ENCODE peak calls at places on chromosomes 13 and 19, in five cellular contexts. One of them, this sample, is unnamed.

GRCh38 chr19:11423804-11424318 is 4.7 kb upstream of the RGL3 start:
- DNase-seq in DND-41: no peak
- DNase-seq in fibroblast of lung: no peak
- DNase-seq in HCT116: no peak
- DNase-seq in HepG2: no peak
- DNase-seq in this sample: no peak

GRCh38 chr13:75836441-75836840 is 200.3 kb downstream of the LMO7 start:
- DNase-seq in DND-41: no peak
- DNase-seq in fibroblast of lung: no peak
- DNase-seq in HCT116: no peak
- DNase-seq in HepG2: no peak
- DNase-seq in this sample: no peak

GRCh38 chr19:42148270-42148669 is 16.0 kb upstream of the POU2F2 start:
- DNase-seq in DND-41: no peak
- DNase-seq in fibroblast of lung: no peak
- DNase-seq in HCT116: no peak
- DNase-seq in HepG2: no peak
- DNase-seq in this sample: no peak

GRCh38 chr13:33723772-33724435 is 94.0 kb upstream of the RFC3 start:
- DNase-seq in DND-41: peak
- DNase-seq in fibroblast of lung: peak
- DNase-seq in HCT116: peak
- DNase-seq in HepG2: peak
- DNase-seq in this sample: peak

GRCh38 chr19:3509566-3509989 is 3.5 kb downstream of the FZR1 start:
- DNase-seq in DND-41: no peak
- DNase-seq in fibroblast of lung: peak
- DNase-seq in HCT116: no peak
- DNase-seq in HepG2: no peak
- DNase-seq in this sample: no peak

GRCh38 chr19:28514166-28514565 is 698.8 kb downstream of the UQCRFS1 start:
- DNase-seq in DND-41: no peak
- DNase-seq in fibroblast of lung: no peak
- DNase-seq in HCT116: no peak
- DNase-seq in HepG2: no peak
- DNase-seq in this sample: no peak

GRCh38 chr13:98535501-98536357 is 41.2 kb downstream of the STK24 start:
- DNase-seq in DND-41: no peak
- DNase-seq in fibroblast of lung: no peak
- DNase-seq in HCT116: no peak
- DNase-seq in HepG2: peak
- DNase-seq in this sample: no peak

GRCh38 chr19:292951-293350 is 1.7 kb upstream of the PLPP2 start:
- DNase-seq in DND-41: no peak
- DNase-seq in fibroblast of lung: no peak
- DNase-seq in HCT116: no peak
- DNase-seq in HepG2: no peak
- DNase-seq in this sample: no peak

GRCh38 chr13:78192721-78193120 is 274.1 kb upstream of the EDNRB start:
- DNase-seq in DND-41: no peak
- DNase-seq in fibroblast of lung: peak
- DNase-seq in HCT116: no peak
- DNase-seq in HepG2: no peak
- DNase-seq in this sample: no peak

GRCh38 chr13:75612354-75612753 is 23.8 kb upstream of the LMO7 start:
- DNase-seq in DND-41: no peak
- DNase-seq in fibroblast of lung: no peak
- DNase-seq in HCT116: no peak
- DNase-seq in HepG2: no peak
- DNase-seq in this sample: no peak

GRCh38 chr19:46428278-46429141 is at the start of gene PNMA8C:
- DNase-seq in DND-41: no peak
- DNase-seq in fibroblast of lung: peak
- DNase-seq in HCT116: no peak
- DNase-seq in HepG2: no peak
- DNase-seq in this sample: peak

GRCh38 chr13:60111726-60112125 is 52.0 kb downstream of the DIAPH3 start:
- DNase-seq in DND-41: no peak
- DNase-seq in fibroblast of lung: peak
- DNase-seq in HCT116: no peak
- DNase-seq in HepG2: no peak
- DNase-seq in this sample: no peak

GRCh38 chr19:13032837-13033236 is 37.6 kb downstream of the NFIX start:
- DNase-seq in DND-41: no peak
- DNase-seq in fibroblast of lung: no peak
- DNase-seq in HCT116: no peak
- DNase-seq in HepG2: no peak
- DNase-seq in this sample: no peak

GRCh38 chr19:8702350-8702749 is 3.8 kb upstream of the ACTL9 start:
- DNase-seq in DND-41: peak
- DNase-seq in fibroblast of lung: no peak
- DNase-seq in HCT116: no peak
- DNase-seq in HepG2: no peak
- DNase-seq in this sample: no peak

GRCh38 chr19:45140533-45140932 is 20.2 kb downstream of the NKPD1 start:
- DNase-seq in DND-41: no peak
- DNase-seq in fibroblast of lung: no peak
- DNase-seq in HCT116: no peak
- DNase-seq in HepG2: no peak
- DNase-seq in this sample: no peak

GRCh38 chr19:47549341-47549768 is 23.6 kb downstream of the ZNF541 start:
- DNase-seq in DND-41: no peak
- DNase-seq in fibroblast of lung: no peak
- DNase-seq in HCT116: no peak
- DNase-seq in HepG2: no peak
- DNase-seq in this sample: no peak

GRCh38 chr19:36417752-36418286 is 625 bp downstream of the ZFP82 start:
- DNase-seq in DND-41: peak
- DNase-seq in fibroblast of lung: no peak
- DNase-seq in HCT116: no peak
- DNase-seq in HepG2: no peak
- DNase-seq in this sample: peak

GRCh38 chr13:101941095-101941777 is 460.6 kb downstream of the FGF14 start:
- DNase-seq in DND-41: no peak
- DNase-seq in fibroblast of lung: peak
- DNase-seq in HCT116: no peak
- DNase-seq in HepG2: no peak
- DNase-seq in this sample: no peak

GRCh38 chr19:3765121-3765520 is 2.6 kb downstream of the MRPL54 start:
- DNase-seq in DND-41: no peak
- DNase-seq in fibroblast of lung: no peak
- DNase-seq in HCT116: no peak
- DNase-seq in HepG2: no peak
- DNase-seq in this sample: no peak

GRCh38 chr19:41876847-41877489 is at the start of gene CD79A:
- DNase-seq in DND-41: peak
- DNase-seq in fibroblast of lung: no peak
- DNase-seq in HCT116: no peak
- DNase-seq in HepG2: no peak
- DNase-seq in this sample: peak

GRCh38 chr13:27971236-27971645 is 2.1 kb upstream of the CDX2 start:
- DNase-seq in DND-41: no peak
- DNase-seq in fibroblast of lung: no peak
- DNase-seq in HCT116: no peak
- DNase-seq in HepG2: no peak
- DNase-seq in this sample: no peak

GRCh38 chr19:35095667-35096368 is 19.8 kb upstream of the FXYD3 start:
- DNase-seq in DND-41: no peak
- DNase-seq in fibroblast of lung: no peak
- DNase-seq in HCT116: no peak
- DNase-seq in HepG2: no peak
- DNase-seq in this sample: no peak

GRCh38 chr19:7337380-7338194 is 11.2 kb upstream of the ARHGEF18 start:
- DNase-seq in DND-41: peak
- DNase-seq in fibroblast of lung: no peak
- DNase-seq in HCT116: no peak
- DNase-seq in HepG2: no peak
- DNase-seq in this sample: no peak

GRCh38 chr13:73303858-73304257 is 245.1 kb downstream of the KLF5 start:
- DNase-seq in DND-41: no peak
- DNase-seq in fibroblast of lung: peak
- DNase-seq in HCT116: no peak
- DNase-seq in HepG2: no peak
- DNase-seq in this sample: no peak

GRCh38 chr13:93496985-93497673 is 270.5 kb downstream of the GPC6 start:
- DNase-seq in DND-41: no peak
- DNase-seq in fibroblast of lung: no peak
- DNase-seq in HCT116: no peak
- DNase-seq in HepG2: no peak
- DNase-seq in this sample: no peak
- H3K9ac ChIP-seq in DND-41: no peak
- H3K9ac ChIP-seq in fibroblast of lung: no peak
- H3K9ac ChIP-seq in HCT116: no peak
- H3K9ac ChIP-seq in HepG2: no peak
- H3K9ac ChIP-seq in this sample: no peak

DNA sequence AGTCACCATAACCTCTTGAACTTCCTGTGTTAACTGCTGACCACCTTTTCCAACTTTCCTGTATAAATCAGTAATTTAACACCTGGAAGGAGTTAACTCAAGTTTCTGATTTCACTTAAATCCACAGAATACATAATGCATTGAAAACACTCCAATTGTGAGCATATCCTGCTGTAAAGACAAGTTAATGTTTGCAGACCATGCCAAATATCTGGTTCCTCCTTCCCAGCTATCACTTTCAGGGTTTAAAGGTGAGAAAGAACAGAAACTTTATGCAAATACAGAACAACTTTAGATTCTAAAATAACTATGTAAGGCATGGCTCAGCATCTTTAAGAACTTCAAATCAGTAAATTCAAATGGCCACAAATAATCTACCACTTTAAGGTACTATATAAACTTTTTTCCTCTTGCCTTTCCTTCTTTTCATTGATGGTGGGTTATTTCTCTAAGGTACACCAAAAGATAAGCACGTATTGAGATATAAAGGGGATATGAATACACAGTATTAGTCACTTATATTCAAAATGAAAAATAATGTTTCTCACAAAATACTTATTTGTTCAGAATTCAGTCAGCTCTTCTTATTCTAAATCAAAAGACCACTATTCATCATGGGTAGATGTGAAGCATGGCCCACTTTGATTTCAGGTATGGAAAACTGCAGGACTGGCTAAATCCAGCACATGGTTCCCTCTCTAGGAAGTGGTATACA is 6.6 kb upstream of the TPTE2 start:
- DNase-seq in DND-41: no peak
- DNase-seq in fibroblast of lung: no peak
- DNase-seq in HCT116: no peak
- DNase-seq in HepG2: no peak
- DNase-seq in this sample: no peak
- H3K27ac ChIP-seq in DND-41: no peak
- H3K27ac ChIP-seq in fibroblast of lung: no peak
- H3K27ac ChIP-seq in HCT116: no peak
- H3K27ac ChIP-seq in HepG2: no peak
- H3K27ac ChIP-seq in this sample: no peak

DNA sequence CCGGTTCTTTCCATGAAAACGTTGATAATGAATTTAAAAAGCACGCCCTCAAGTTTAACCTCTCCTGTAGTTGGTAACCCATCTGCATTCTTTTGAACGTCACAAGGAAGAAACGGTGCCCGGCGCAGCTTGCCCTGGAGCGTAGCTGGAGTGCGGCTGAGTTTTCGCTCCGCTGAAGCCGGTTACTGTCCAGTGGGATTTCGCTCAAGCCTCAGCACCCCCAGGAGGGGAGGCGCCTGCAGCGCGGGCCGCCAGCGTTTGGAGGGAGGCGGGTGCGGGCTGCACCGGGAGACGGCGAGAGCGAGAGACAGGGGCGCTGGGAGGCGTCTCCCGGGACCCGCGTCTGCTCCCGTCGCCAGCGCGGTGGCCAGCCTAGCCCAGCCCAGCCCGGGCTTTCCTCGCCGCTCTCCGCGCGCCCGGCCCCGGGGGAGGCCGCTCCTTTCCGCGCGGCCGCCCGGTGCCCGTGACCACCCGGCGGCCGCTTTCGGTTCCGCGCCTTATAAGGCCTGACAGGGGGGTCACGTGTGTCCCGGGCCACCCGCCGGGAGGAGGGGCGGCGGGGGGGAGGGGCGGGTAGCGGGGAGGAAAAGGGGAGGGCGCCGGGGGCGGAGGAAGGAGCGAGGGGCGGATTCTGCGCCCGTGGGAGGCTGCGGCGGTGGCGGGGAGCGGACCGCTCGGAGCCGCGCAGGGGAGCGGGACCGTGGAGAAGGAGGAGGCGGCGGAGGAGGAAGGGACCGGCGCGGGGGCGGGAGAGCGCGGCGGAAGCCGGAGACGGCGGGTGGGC is 8.3 kb upstream of the DGKH start:
- DNase-seq in DND-41: peak
- DNase-seq in fibroblast of lung: peak
- DNase-seq in HCT116: peak
- DNase-seq in HepG2: no peak
- DNase-seq in this sample: peak
- TF ChIP-seq CTCF in DND-41: no peak
- TF ChIP-seq CTCF in fibroblast of lung: no peak
- TF ChIP-seq CTCF in HCT116: no peak
- TF ChIP-seq CTCF in HepG2: no peak
- TF ChIP-seq CTCF in this sample: no peak

GRCh38 chr19:33215438-33216197 is 10.0 kb downstream of the SLC7A10 start:
- DNase-seq in DND-41: no peak
- DNase-seq in fibroblast of lung: no peak
- DNase-seq in HCT116: no peak
- DNase-seq in HepG2: no peak
- DNase-seq in this sample: no peak
- H3K9ac ChIP-seq in DND-41: no peak
- H3K9ac ChIP-seq in fibroblast of lung: no peak
- H3K9ac ChIP-seq in HCT116: no peak
- H3K9ac ChIP-seq in HepG2: no peak
- H3K9ac ChIP-seq in this sample: no peak

GRCh38 chr19:38870612-38871011 is 7.5 kb downstream of the RINL start:
- DNase-seq in DND-41: no peak
- DNase-seq in fibroblast of lung: no peak
- DNase-seq in HCT116: no peak
- DNase-seq in HepG2: no peak
- DNase-seq in this sample: no peak

GRCh38 chr19:38869836-38870607 is 8.1 kb downstream of the RINL start:
- DNase-seq in DND-41: peak
- DNase-seq in fibroblast of lung: peak
- DNase-seq in HCT116: no peak
- DNase-seq in HepG2: no peak
- DNase-seq in this sample: peak

GRCh38 chr19:38868551-38868950 is 9.5 kb downstream of the RINL start:
- DNase-seq in DND-41: no peak
- DNase-seq in fibroblast of lung: no peak
- DNase-seq in HCT116: no peak
- DNase-seq in HepG2: no peak
- DNase-seq in this sample: no peak

GRCh38 chr19:38867176-38867780 is 10.8 kb downstream of the RINL start:
- DNase-seq in DND-41: no peak
- DNase-seq in fibroblast of lung: no peak
- DNase-seq in HCT116: no peak
- DNase-seq in HepG2: no peak
- DNase-seq in this sample: no peak

GRCh38 chr19:38869160-38869835 is 8.8 kb downstream of the RINL start:
- DNase-seq in DND-41: no peak
- DNase-seq in fibroblast of lung: no peak
- DNase-seq in HCT116: no peak
- DNase-seq in HepG2: no peak
- DNase-seq in this sample: no peak
- H3K27ac ChIP-seq in DND-41: no peak
- H3K27ac ChIP-seq in fibroblast of lung: no peak
- H3K27ac ChIP-seq in HCT116: no peak
- H3K27ac ChIP-seq in HepG2: no peak
- H3K27ac ChIP-seq in this sample: no peak